ENCODE peak calls at places on chromosomes 16 and 17, in five cellular contexts. F, K, B, T and S are unnamed samples.

GRCh38 chr17:12637015-12637414 is 28.7 kb upstream of the MYOCD start:
- DNase-seq in F (peak), K (peak), B (peak), T (no peak), S (no peak)

GRCh38 chr17:43479948-43480347 is 3.8 kb upstream of the DHX8 start:
- DNase-seq in F (no peak), K (no peak), B (no peak), T (no peak), S (no peak)

GRCh38 chr17:31561469-31562412 is 170.3 kb downstream of the RAB11FIP4 start:
- DNase-seq in F (peak), K (no peak), B (peak), T (no peak), S (no peak)

GRCh38 chr16:88424536-88425230 is 28.4 kb upstream of the ZFPM1 start:
- DNase-seq in F (no peak), K (no peak), B (no peak), T (no peak), S (no peak)

GRCh38 chr16:51982715-51983680 is 563.9 kb downstream of the TOX3 start:
- DNase-seq in F (peak), K (no peak), B (peak), T (peak), S (peak)

GRCh38 chr17:412211-413015 is 59.8 kb upstream of the RPH3AL start:
- DNase-seq in F (peak), K (no peak), B (peak), T (no peak), S (peak)

GRCh38 chr17:43106552-43106951 is 18.6 kb downstream of the BRCA1 start:
- DNase-seq in F (no peak), K (no peak), B (no peak), T (no peak), S (no peak)

GRCh38 chr17:12415031-12415430 is 250.7 kb upstream of the MYOCD start:
- DNase-seq in F (peak), K (no peak), B (peak), T (peak), S (no peak)

GRCh38 chr16:13552960-13553257 is 367.0 kb upstream of the ERCC4 start:
- DNase-seq in F (no peak), K (no peak), B (no peak), T (no peak), S (no peak)

GRCh38 chr16:13552062-13552959 is 367.6 kb upstream of the ERCC4 start:
- DNase-seq in F (no peak), K (no peak), B (no peak), T (no peak), S (no peak)

GRCh38 chr16:13554643-13555042 is 365.3 kb upstream of the ERCC4 start:
- DNase-seq in F (no peak), K (no peak), B (no peak), T (no peak), S (no peak)

GRCh38 chr16:13554020-13554419 is 365.9 kb upstream of the ERCC4 start:
- DNase-seq in F (no peak), K (no peak), B (no peak), T (no peak), S (no peak)

GRCh38 chr16:13553453-13553985 is 366.4 kb upstream of the ERCC4 start:
- DNase-seq in F (no peak), K (no peak), B (no peak), T (no peak), S (no peak)
- H2AFZ ChIP-seq in F (no peak), K (no peak), B (no peak), T (no peak), S (no peak)

GRCh38 chr17:2054740-2055493 is at the start of gene HIC1:
- DNase-seq in F (peak), K (no peak), B (peak), T (peak), S (peak)
- H3K14ac ChIP-seq in F (peak), K (no peak), B (peak), T (no peak), S (no peak)

DNA sequence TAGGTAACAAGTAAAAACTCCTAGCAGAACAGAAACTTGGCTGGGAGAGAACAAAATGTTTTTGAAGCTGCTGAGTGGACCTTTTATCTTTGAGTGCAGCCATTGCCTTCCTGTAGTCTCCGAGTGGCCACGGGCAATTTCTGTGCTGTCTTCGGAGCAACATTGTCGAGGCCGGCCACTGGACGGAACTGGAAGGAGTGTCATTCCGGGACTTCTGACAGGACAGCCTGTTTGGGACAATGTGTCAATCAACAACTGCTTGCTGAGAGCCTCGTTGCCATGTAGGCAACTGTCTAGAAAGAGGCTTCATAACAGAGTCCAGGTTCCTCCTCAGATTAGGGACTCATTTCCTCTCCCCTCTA is 96.2 kb upstream of the CDYL2 start:
- DNase-seq in F (no peak), K (no peak), B (no peak), T (no peak), S (no peak)
- H2AFZ ChIP-seq in F (peak), K (no peak), B (no peak), T (no peak), S (no peak)

GRCh38 chr16:9091867-9092281 is 430 bp downstream of the HAPSTR1 start:
- DNase-seq in F (no peak), K (no peak), B (peak), T (no peak), S (peak)
- H3K14ac ChIP-seq in F (no peak), K (no peak), B (peak), T (peak), S (peak)

DNA sequence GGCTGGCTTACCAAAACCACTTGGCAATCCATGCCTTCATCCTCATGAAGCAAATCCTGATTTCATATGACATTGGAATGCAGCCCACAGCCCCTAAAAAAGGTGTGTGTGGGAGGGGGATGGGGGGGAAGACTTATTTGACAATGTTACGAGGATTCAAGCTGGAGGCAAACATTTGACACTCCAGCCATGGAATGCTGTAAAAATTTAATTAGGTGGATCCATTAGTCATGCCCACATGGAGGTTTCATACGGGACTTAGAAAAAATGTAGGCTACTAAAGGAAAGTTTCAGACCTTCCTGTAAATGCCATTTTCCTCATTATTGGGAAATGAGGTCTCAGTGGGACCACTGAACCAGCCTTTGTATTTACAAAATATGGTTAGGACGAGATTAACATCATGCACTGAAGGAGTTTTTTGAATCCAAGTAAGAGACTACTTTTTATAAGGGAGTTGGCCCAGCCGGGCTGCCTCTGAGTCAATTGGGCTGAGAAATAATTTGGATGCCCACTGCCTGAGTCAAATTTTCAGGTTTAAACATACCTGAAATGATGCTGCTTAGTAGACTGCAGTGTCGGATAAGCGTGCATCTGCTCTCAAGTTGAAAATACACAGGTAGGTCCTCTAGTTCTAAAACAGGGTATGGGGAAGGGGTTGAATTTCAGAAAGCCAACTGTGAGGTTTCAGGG is 44.6 kb upstream of the MAF start:
- DNase-seq in F (no peak), K (no peak), B (peak), T (no peak), S (no peak)
- H2AFZ ChIP-seq in F (no peak), K (no peak), B (no peak), T (no peak), S (no peak)